ENCODE peak calls at places on chromosome 7, in five cellular contexts. J is glutamatergic neuron, M is sigmoid colon, Z is LoVo, G is A172. A is an unnamed sample.

GRCh38 chr7:36408589-36408988 is 18.9 kb downstream of the ANLN start:
- DNase-seq in Z (peak), G (no peak), M (no peak), J (no peak), A (no peak)

GRCh38 chr7:149716007-149716931 is 57.1 kb downstream of the ZNF467 start:
- DNase-seq in J (no peak), M (peak), G (no peak), Z (no peak), A (no peak)

GRCh38 chr7:83925860-83926259 is 268.7 kb downstream of the SEMA3A start:
- DNase-seq in Z (no peak), G (no peak), M (no peak), J (no peak), A (no peak)

GRCh38 chr7:27191716-27192545 is 6.9 kb upstream of the HOXA11 start:
- DNase-seq in Z (no peak), G (no peak), M (peak), J (peak), A (no peak)

GRCh38 chr7:85115862-85116261 is 71.0 kb downstream of the SEMA3D start:
- DNase-seq in G (no peak), M (no peak), J (no peak), Z (no peak), A (no peak)

GRCh38 chr7:1571261-1571650 is 1.4 kb upstream of the PSMG3 start:
- DNase-seq in Z (peak), M (no peak), G (no peak), J (no peak), A (no peak)

GRCh38 chr7:27115161-27116018 is 12.9 kb upstream of the HOXA2 start:
- DNase-seq in G (peak), J (no peak), M (peak), Z (peak), A (no peak)

GRCh38 chr7:16493266-16493665 is 27.7 kb upstream of the SOSTDC1 start:
- DNase-seq in G (no peak), J (no peak), Z (no peak), M (no peak), A (no peak)

A was measured in T-helper 17 cell.